ENCODE peak calls at places on chromosomes 13 and 19, in ten cellular contexts. H is psoas muscle; R is heart right ventricle; G is left ventricle myocardium inferior; X is IMR-90; M is adrenal gland; L is CD8-positive, alpha-beta T cell; I is stomach; Q is uterus; N is neural progenitor cell. A is an unnamed sample. For H3K4me1, the result is how much of the 10 kb centered on the place peaks cover.

GRCh38 chr13:111179908-111180756 is 65.0 kb downstream of the ARHGEF7 start:
- DNase-seq in H (no peak), R (no peak), G (no peak), X (no peak), M (no peak), L (peak), I (no peak), Q (no peak), N (no peak), A (peak)

GRCh38 chr13:30143671-30144400 is 163.5 kb downstream of the KATNAL1 start:
- DNase-seq in H (no peak), R (no peak), G (no peak), X (peak), M (no peak), L (no peak), I (no peak), Q (no peak), N (no peak), A (no peak)

GRCh38 chr13:88248393-88248792 is 577.2 kb downstream of the SLITRK5 start:
- DNase-seq in H (no peak), R (no peak), G (no peak), X (no peak), M (no peak), L (no peak), I (no peak), Q (no peak), N (peak), A (no peak)

GRCh38 chr19:11014403-11014911 is 53.6 kb downstream of the SMARCA4 start:
- DNase-seq in H (no peak), R (no peak), G (no peak), X (no peak), M (no peak), L (no peak), I (no peak), Q (no peak), N (no peak), A (no peak)

GRCh38 chr13:46640843-46641242 is 87.9 kb downstream of the LRCH1 start:
- DNase-seq in H (no peak), R (no peak), G (no peak), X (peak), M (peak), L (no peak), I (no peak), Q (no peak), N (no peak), A (no peak)

GRCh38 chr13:65555973-65556372 is 1674.2 kb downstream of the PCDH9 start:
- DNase-seq in H (no peak), R (no peak), G (no peak), X (no peak), M (no peak), L (no peak), I (no peak), Q (no peak), N (no peak), A (no peak)

GRCh38 chr19:42427313-42427712 is at the start of gene LIPE:
- DNase-seq in H (no peak), R (no peak), G (no peak), X (no peak), M (no peak), L (no peak), I (no peak), Q (no peak), N (no peak), A (no peak)

GRCh38 chr13:79901336-79901735 is 420.4 kb downstream of the NDFIP2 start:
- DNase-seq in H (no peak), R (no peak), G (no peak), X (peak), M (no peak), L (no peak), I (no peak), Q (no peak), N (peak), A (peak)

GRCh38 chr13:48199404-48199991 is 33.5 kb upstream of the ITM2B start:
- DNase-seq in H (no peak), R (no peak), G (no peak), X (no peak), M (no peak), L (no peak), I (no peak), Q (no peak), N (no peak), A (no peak)

GRCh38 chr19:40954573-40954972 is 36.5 kb upstream of the CYP2B6 start:
- DNase-seq in H (no peak), R (no peak), G (no peak), X (no peak), M (no peak), L (no peak), I (no peak), Q (no peak), N (no peak), A (peak)

GRCh38 chr19:4980838-4981680 is 12.1 kb downstream of the KDM4B start:
- DNase-seq in H (peak), R (no peak), G (no peak), X (no peak), M (no peak), L (no peak), I (no peak), Q (no peak), N (peak), A (no peak)

GRCh38 chr19:15464394-15465385 is at the start of gene RASAL3:
- DNase-seq in H (peak), R (no peak), G (no peak), X (no peak), M (no peak), L (peak), I (no peak), Q (no peak), N (no peak), A (no peak)

GRCh38 chr13:44393391-44393790 is 19.8 kb downstream of the SERP2 start:
- DNase-seq in H (no peak), R (no peak), G (no peak), X (no peak), M (no peak), L (no peak), I (peak), Q (no peak), N (no peak), A (no peak)

GRCh38 chr13:36512771-36513170 is 80.5 kb downstream of the CCNA1 start:
- DNase-seq in H (no peak), R (no peak), G (no peak), X (no peak), M (no peak), L (no peak), I (no peak), Q (no peak), N (no peak), A (no peak)

GRCh38 chr19:2488942-2489731 is 13.2 kb downstream of the GADD45B start:
- DNase-seq in H (peak), R (peak), G (peak), X (no peak), M (peak), L (no peak), I (peak), Q (peak), N (peak), A (no peak)

GRCh38 chr19:55344444-55344843 is 4.8 kb downstream of the KMT5C start:
- DNase-seq in H (no peak), R (no peak), G (no peak), X (no peak), M (no peak), L (no peak), I (no peak), Q (no peak), N (no peak), A (peak)

GRCh38 chr19:31504221-31504620 is 155.0 kb upstream of the TSHZ3 start:
- DNase-seq in H (no peak), R (no peak), G (no peak), X (no peak), M (no peak), L (no peak), I (no peak), Q (no peak), N (no peak), A (no peak)

GRCh38 chr19:19485161-19485997 is 30.0 kb downstream of the TSSK6 start:
- DNase-seq in H (peak), R (peak), G (peak), X (peak), M (no peak), L (no peak), I (no peak), Q (no peak), N (no peak), A (peak)

GRCh38 chr19:956747-957451 is 27.2 kb upstream of the WDR18 start:
- DNase-seq in H (no peak), R (no peak), G (no peak), X (peak), M (no peak), L (no peak), I (no peak), Q (no peak), N (peak), A (no peak)

GRCh38 chr19:2663920-2664571 is 38.4 kb downstream of the GNG7 start:
- DNase-seq in H (no peak), R (peak), G (peak), X (no peak), M (no peak), L (peak), I (peak), Q (no peak), N (no peak), A (no peak)

GRCh38 chr19:47719047-47719885 is 6.0 kb downstream of the EHD2 start:
- DNase-seq in H (peak), R (peak), G (peak), X (peak), M (peak), L (no peak), I (peak), Q (peak), N (no peak), A (peak)

GRCh38 chr13:113930711-113931637 is 42.9 kb downstream of the C13orf46 start:
- DNase-seq in H (no peak), R (no peak), G (no peak), X (no peak), M (no peak), L (peak), I (peak), Q (peak), N (no peak), A (no peak)

GRCh38 chr19:41912899-41913475 is 15.3 kb downstream of the ERFL start:
- DNase-seq in H (no peak), R (no peak), G (no peak), X (no peak), M (no peak), L (peak), I (no peak), Q (no peak), N (peak), A (no peak)

GRCh38 chr13:41696163-41697003 is 239.0 kb downstream of the RGCC start:
- DNase-seq in H (no peak), R (no peak), G (no peak), X (peak), M (peak), L (no peak), I (no peak), Q (no peak), N (no peak), A (peak)

GRCh38 chr13:113216165-113217056 is 7.0 kb downstream of the CUL4A start:
- DNase-seq in H (peak), R (peak), G (peak), X (peak), M (peak), L (no peak), I (peak), Q (no peak), N (peak), A (no peak)

GRCh38 chr13:40618581-40619478 is 47.6 kb downstream of the FOXO1 start:
- DNase-seq in H (peak), R (no peak), G (no peak), X (no peak), M (no peak), L (no peak), I (no peak), Q (no peak), N (no peak), A (no peak)

GRCh38 chr13:25214371-25215252 is 42.5 kb upstream of the AMER2 start:
- DNase-seq in H (peak), R (peak), G (no peak), X (peak), M (peak), L (no peak), I (no peak), Q (peak), N (no peak), A (peak)

GRCh38 chr13:84816567-84817133 is 934.4 kb upstream of the SLITRK1 start:
- DNase-seq in H (no peak), R (no peak), G (no peak), X (no peak), M (no peak), L (no peak), I (no peak), Q (no peak), N (no peak), A (no peak)

GRCh38 chr19:679418-680286 is 3.5 kb downstream of the FSTL3 start:
- DNase-seq in H (peak), R (peak), G (peak), X (peak), M (peak), L (peak), I (peak), Q (peak), N (peak), A (peak)

GRCh38 chr13:105814219-105814901 is 721.1 kb downstream of the EFNB2 start:
- DNase-seq in H (no peak), R (no peak), G (no peak), X (no peak), M (no peak), L (no peak), I (no peak), Q (no peak), N (no peak), A (peak)

GRCh38 chr13:83333614-83334388 is 548.5 kb downstream of the SLITRK1 start:
- DNase-seq in H (no peak), R (no peak), G (no peak), X (no peak), M (no peak), L (no peak), I (no peak), Q (no peak), N (no peak), A (peak)

GRCh38 chr19:1064661-1065605 is 2.0 kb upstream of the ARHGAP45 start:
- DNase-seq in H (peak), R (no peak), G (peak), X (peak), M (peak), L (peak), I (peak), Q (peak), N (peak), A (no peak)

GRCh38 chr13:47112205-47112896 is 215.5 kb upstream of the HTR2A start:
- DNase-seq in H (no peak), R (no peak), G (no peak), X (no peak), M (no peak), L (no peak), I (no peak), Q (no peak), N (peak), A (no peak)

GRCh38 chr19:3479177-3479818 is 1.0 kb downstream of the SMIM24 start:
- DNase-seq in H (no peak), R (no peak), G (no peak), X (no peak), M (no peak), L (peak), I (peak), Q (no peak), N (peak), A (peak)

GRCh38 chr19:41705393-41706174 is 2.8 kb upstream of the CEACAM5 start:
- DNase-seq in H (no peak), R (no peak), G (peak), X (no peak), M (no peak), L (no peak), I (no peak), Q (no peak), N (peak), A (peak)

GRCh38 chr13:26837997-26838396 is 77.4 kb upstream of the GPR12 start:
- DNase-seq in H (no peak), R (no peak), G (peak), X (no peak), M (peak), L (no peak), I (no peak), Q (no peak), N (no peak), A (no peak)

GRCh38 chr13:33548065-33548464 is 262.5 kb upstream of the STARD13 start:
- DNase-seq in H (no peak), R (no peak), G (no peak), X (no peak), M (no peak), L (no peak), I (no peak), Q (no peak), N (no peak), A (no peak)

GRCh38 chr13:75661443-75661842 is 25.3 kb downstream of the LMO7 start:
- DNase-seq in H (no peak), R (no peak), G (no peak), X (no peak), M (no peak), L (no peak), I (no peak), Q (no peak), N (no peak), A (peak)

DNA sequence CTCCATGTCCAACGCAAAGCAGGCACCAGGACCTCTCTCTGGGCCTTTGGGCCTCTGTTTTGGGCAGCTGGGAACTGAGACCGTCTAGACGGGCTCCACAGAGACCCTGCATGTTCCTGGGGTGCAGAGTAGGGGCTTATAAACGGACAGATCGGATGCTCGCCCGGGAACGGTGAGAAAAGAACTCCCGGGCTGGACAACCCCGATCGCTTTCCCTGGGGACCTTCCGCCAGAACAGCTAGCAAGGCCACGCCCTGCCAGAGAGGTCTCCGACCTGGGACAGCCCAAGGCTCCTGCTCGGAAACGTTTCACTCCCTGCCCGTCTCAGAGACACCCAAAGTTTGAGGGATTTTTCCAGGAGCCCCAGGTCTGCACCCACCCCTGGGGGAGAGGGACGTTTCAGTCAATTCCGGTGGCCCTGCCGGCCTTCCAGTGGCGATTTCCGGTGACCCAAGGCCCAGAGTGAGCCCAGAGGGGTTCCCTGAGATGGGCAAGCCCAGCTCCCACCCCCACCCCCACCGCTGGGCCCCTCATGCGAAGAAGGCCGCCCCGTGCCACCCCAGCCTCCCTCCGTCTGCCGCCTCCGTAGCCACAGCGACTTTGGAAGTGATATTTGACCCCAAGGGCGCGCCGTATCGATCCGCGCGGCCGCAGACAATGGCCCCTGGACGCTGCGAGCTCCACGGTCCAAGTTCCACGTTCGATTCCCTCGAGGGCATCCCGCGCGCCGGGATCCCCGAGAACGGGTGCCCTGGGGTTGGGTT is 1.7 kb downstream of the NR2F6 start:
- DNase-seq in H (peak), R (peak), G (peak), X (peak), M (peak), L (no peak), I (peak), Q (peak), N (peak), A (peak)
- H3K4me1 ChIP-seq in H (under half), R (under half), G (half or more), X (under half), M (under half), L (under half), I (half or more), Q (under half), N (under half), A (under half)

DNA sequence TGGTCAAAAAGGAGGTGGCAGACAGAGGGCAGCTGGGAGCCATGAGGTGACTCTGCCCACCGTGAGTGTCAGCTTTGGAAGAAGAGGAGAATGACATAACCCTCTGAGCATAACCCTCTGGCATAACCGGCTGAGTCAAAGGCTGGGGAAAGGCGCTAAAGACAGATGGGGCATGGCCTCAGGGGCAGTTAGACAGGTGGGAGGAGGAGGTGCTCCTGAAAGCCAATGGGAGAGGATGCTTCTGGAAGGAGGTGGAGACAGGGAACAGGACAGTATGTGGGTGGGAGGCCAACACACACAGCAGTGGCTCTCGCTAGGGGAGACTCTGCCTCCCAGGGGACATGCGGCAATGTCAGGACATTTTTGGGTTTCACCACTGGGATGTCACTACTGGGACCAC is 17.1 kb downstream of the ELAVL1 start:
- DNase-seq in H (no peak), R (no peak), G (no peak), X (no peak), M (no peak), L (no peak), I (no peak), Q (no peak), N (no peak), A (peak)
- H3K27ac ChIP-seq in H (no peak), R (no peak), G (no peak), X (no peak), M (no peak), L (no peak), I (no peak), Q (no peak), N (no peak), A (no peak)

DNA sequence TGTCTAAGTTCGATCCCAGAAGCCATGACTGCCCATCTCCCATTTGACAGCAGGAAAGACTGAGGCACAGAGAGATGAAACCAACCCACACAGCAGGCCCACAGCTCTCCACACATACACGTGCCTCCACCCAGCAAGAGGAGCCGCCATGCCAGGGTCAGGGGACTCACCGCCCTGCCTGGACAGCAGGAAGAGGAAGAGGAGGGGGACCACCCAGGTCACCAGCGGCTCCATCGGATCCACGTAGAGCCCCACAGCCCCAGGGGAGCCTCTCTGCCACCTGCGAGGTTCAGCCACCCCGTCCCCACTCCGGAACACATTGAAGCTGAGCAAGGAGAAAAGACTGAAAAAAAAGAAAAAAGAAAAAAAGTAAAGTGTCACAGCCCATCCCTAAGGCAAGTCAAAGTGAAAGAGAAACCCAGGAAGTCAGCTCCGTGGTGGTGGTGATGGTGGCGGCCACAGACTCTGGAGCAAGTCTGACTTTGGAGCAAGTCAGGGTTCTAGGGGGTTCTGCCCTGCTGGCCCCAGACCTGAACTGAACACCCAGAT is at the start of gene IL12RB1:
- DNase-seq in H (no peak), R (no peak), G (no peak), X (no peak), M (peak), L (peak), I (peak), Q (no peak), N (no peak), A (no peak)
- H3K4me3 ChIP-seq in H (peak), R (peak), G (peak), X (peak), M (peak), L (peak), I (peak), Q (no peak), N (no peak), A (no peak)

DNA sequence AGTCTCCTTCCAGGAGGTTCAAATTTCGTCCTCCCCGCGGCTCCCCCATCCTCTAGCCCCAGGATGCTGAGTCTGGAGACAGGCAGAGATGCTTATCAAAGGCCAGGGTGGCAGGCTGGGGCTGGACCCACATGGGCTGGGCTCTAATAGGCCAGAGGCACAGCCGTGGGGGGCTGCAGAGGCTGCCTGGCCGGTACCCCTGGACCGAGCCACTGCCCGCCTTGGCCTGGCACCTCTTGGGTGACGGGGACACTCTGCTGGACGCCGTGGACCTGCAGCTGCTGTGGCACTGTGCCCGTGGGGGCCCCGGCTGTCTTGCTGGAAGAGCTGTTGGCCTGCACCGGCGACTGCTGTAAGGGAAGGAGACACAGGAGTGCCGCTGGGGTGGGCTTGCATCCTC is 25.8 kb downstream of the RFX1 start:
- DNase-seq in H (no peak), R (no peak), G (no peak), X (no peak), M (no peak), L (no peak), I (no peak), Q (no peak), N (no peak), A (no peak)
- H3K4me1 ChIP-seq in H (under half), R (under half), G (under half), X (under half), M (under half), L (half or more), I (under half), Q (under half), N (under half), A (under half)

GRCh38 chr13:21971662-21972635 is 301.1 kb downstream of the FGF9 start:
- DNase-seq in H (no peak), R (no peak), G (no peak), X (peak), M (no peak), L (no peak), I (no peak), Q (no peak), N (no peak), A (no peak)
- H3K27ac ChIP-seq in H (no peak), R (no peak), G (peak), X (peak), M (no peak), L (no peak), I (no peak), Q (peak), N (no peak), A (no peak)